ENCODE peak calls at places on chromosomes 5 and 9, in ten cellular contexts. I is SK-N-SH; T is adrenal gland; X is fibroblast of lung; A is aorta; N is naive thymus-derived CD4-positive, alpha-beta T cell; R is uterus; Y is OCI-LY7; S is heart left ventricle; E is PC-9. J is an unnamed sample.
A peak's percentile ranks its signal among the peaks of the same experiment; 100 is the strongest.

GRCh38 chr5:54905246-54905770 is 80.1 kb downstream of the ESM1 start:
- DNase-seq in I (no peak), T (no peak), X (peak; percentile 39), A (no peak), N (no peak), R (no peak), Y (no peak), S (no peak), E (no peak), J (no peak)

GRCh38 chr9:137694962-137695875 is 76.4 kb downstream of the EHMT1 start:
- DNase-seq in I (peak; percentile 79), T (peak; percentile 61), X (no peak), A (no peak), N (peak; percentile 25), R (peak; percentile 35), Y (peak; percentile 79), S (peak; percentile 45), E (no peak), J (peak; percentile 75)

GRCh38 chr5:174192103-174192655 is 146.7 kb downstream of the NSG2 start:
- DNase-seq in I (no peak), T (no peak), X (no peak), A (no peak), N (no peak), R (no peak), Y (no peak), S (no peak), E (no peak), J (no peak)

GRCh38 chr9:94874316-94874715 is 147.8 kb downstream of the AOPEP start:
- DNase-seq in I (no peak), T (no peak), X (peak; percentile 96), A (no peak), N (no peak), R (no peak), Y (no peak), S (no peak), E (no peak), J (no peak)

GRCh38 chr9:123893831-123894460 is 36.0 kb downstream of the DENND1A start:
- DNase-seq in I (no peak), T (no peak), X (peak; percentile 23), A (no peak), N (no peak), R (no peak), Y (no peak), S (no peak), E (no peak), J (no peak)

GRCh38 chr5:170312666-170313065 is 15.1 kb upstream of the LCP2 start:
- DNase-seq in I (no peak), T (peak; percentile 67), X (peak; percentile 48), A (no peak), N (no peak), R (no peak), Y (no peak), S (no peak), E (no peak), J (peak; percentile 14)

GRCh38 chr5:53123702-53124101 is 14.1 kb upstream of the MOCS2 start:
- DNase-seq in I (no peak), T (no peak), X (no peak), A (no peak), N (no peak), R (no peak), Y (no peak), S (no peak), E (no peak), J (no peak)

GRCh38 chr5:126139773-126140172 is 283.4 kb upstream of the GRAMD2B start:
- DNase-seq in I (no peak), T (no peak), X (peak; percentile 76), A (no peak), N (no peak), R (no peak), Y (no peak), S (no peak), E (no peak), J (no peak)

GRCh38 chr5:37888476-37888875 is 48.6 kb upstream of the GDNF start:
- DNase-seq in I (no peak), T (no peak), X (peak; percentile 70), A (no peak), N (no peak), R (no peak), Y (no peak), S (no peak), E (no peak), J (no peak)

GRCh38 chr9:21836437-21837161 is 34.2 kb downstream of the MTAP start:
- DNase-seq in I (no peak), T (peak; percentile 62), X (peak; percentile 99), A (no peak), N (no peak), R (no peak), Y (no peak), S (no peak), E (peak; percentile 94), J (no peak)

GRCh38 chr9:134935056-134936020 is 17.6 kb upstream of the FCN1 start:
- DNase-seq in I (no peak), T (no peak), X (no peak), A (peak; percentile 66), N (no peak), R (no peak), Y (no peak), S (no peak), E (no peak), J (no peak)

GRCh38 chr5:139862803-139863202 is 67.2 kb downstream of the PSD2 start:
- DNase-seq in I (no peak), T (no peak), X (no peak), A (no peak), N (no peak), R (no peak), Y (no peak), S (no peak), E (no peak), J (no peak)

GRCh38 chr9:5453004-5453403 is 2.7 kb downstream of the CD274 start:
- DNase-seq in I (no peak), T (no peak), X (no peak), A (no peak), N (no peak), R (no peak), Y (no peak), S (no peak), E (no peak), J (no peak)
- H3K4me1 ChIP-seq in I (peaks cover 6% of the 10 kb centered on the region), T (no peaks in the 10 kb centered on the region), X (peaks cover 14% of the 10 kb centered on the region), A (no peaks in the 10 kb centered on the region), N (peaks cover 11% of the 10 kb centered on the region), R (no peaks in the 10 kb centered on the region), Y (peaks cover 25% of the 10 kb centered on the region), S (peaks cover 3% of the 10 kb centered on the region), E (peaks cover 64% of the 10 kb centered on the region), J (no peaks in the 10 kb centered on the region)

DNA sequence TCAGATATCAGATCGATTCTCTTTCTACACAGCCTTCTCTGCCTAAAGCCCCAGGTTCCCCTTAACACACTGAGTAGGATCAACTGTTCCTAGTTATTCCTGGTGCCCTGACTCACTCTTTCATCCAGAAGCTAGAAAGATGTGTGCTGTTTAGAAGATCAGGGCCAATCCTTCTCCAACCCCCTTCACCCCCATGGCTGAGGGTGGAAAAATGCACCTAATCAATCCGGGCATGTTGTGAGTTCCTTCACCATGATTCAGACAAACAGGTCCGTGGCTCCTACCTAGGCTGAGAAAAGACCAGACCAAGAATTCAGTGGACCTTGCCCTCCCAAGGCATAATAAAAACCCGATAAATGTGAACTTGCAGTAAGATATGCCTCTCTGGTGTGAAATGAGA is 85.4 kb upstream of the EQTN start:
- DNase-seq in I (no peak), T (no peak), X (no peak), A (no peak), N (no peak), R (no peak), Y (no peak), S (no peak), E (no peak), J (peak; percentile 97)
- H3K4me1 ChIP-seq in I (peaks cover 9% of the 10 kb centered on the region), T (no peaks in the 10 kb centered on the region), X (no peaks in the 10 kb centered on the region), A (peaks cover 3% of the 10 kb centered on the region), N (no peaks in the 10 kb centered on the region), R (no peaks in the 10 kb centered on the region), Y (peaks cover 70% of the 10 kb centered on the region), S (no peaks in the 10 kb centered on the region), E (no peaks in the 10 kb centered on the region), J (peaks cover 26% of the 10 kb centered on the region)

DNA sequence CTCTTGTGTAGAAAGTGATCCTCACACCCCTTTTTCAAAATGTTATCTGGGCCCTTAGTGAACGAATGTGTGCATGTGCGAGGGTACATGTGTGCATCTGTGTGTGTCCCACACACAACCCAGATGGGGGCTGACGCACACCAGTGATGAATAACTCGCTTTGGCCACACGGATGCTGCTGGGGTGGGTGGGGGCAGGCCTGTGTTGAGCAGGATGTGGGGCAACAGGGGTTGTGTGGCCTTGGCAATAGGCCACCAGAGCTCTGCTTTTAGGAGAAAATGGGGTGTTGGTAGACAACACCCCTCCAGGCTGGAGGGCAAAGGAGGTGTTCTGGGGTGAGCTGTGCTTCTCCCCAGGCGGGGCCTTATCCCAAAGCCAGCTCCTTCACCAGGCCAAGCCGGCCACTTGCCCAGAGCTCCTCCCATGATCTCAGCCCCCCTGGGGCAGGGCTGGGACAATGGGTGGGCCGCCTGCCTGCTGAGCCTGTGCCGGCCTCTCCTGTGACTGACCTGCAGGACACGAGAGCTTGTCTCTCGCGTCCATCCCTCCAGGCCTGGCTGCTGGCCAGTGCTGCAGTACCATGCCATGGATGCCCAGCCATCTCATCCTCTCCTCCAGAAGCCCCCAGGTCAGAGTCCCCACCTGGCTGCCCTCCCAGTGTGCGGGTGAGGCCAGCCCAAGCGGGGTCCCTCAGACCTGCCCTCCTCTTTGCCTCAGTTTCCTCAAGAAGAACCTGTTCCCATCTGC is 1.7 kb downstream of the DBN1 start:
- DNase-seq in I (peak; percentile 73), T (no peak), X (peak; percentile 73), A (peak; percentile 88), N (no peak), R (peak; percentile 56), Y (no peak), S (no peak), E (no peak), J (no peak)
- H3K4me1 ChIP-seq in I (peaks cover 64% of the 10 kb centered on the region), T (peaks cover 7% of the 10 kb centered on the region), X (peaks cover 44% of the 10 kb centered on the region), A (no peaks in the 10 kb centered on the region), N (peaks cover 9% of the 10 kb centered on the region), R (no peaks in the 10 kb centered on the region), Y (peaks cover 10% of the 10 kb centered on the region), S (no peaks in the 10 kb centered on the region), E (peaks cover 22% of the 10 kb centered on the region), J (no peaks in the 10 kb centered on the region)

GRCh38 chr9:136054146-136054545 is 40.9 kb downstream of the NACC2 start:
- DNase-seq in I (peak; percentile 16), T (no peak), X (no peak), A (no peak), N (no peak), R (no peak), Y (no peak), S (no peak), E (no peak), J (no peak)

GRCh38 chr9:136056546-136057235 is 38.4 kb downstream of the NACC2 start:
- DNase-seq in I (peak; percentile 22), T (no peak), X (no peak), A (no peak), N (no peak), R (no peak), Y (no peak), S (no peak), E (no peak), J (no peak)

GRCh38 chr9:136054798-136055714 is 40.0 kb downstream of the NACC2 start:
- DNase-seq in I (no peak), T (no peak), X (no peak), A (no peak), N (no peak), R (no peak), Y (no peak), S (no peak), E (no peak), J (no peak)

GRCh38 chr9:136057236-136058151 is 37.6 kb downstream of the NACC2 start:
- DNase-seq in I (peak; percentile 36), T (no peak), X (no peak), A (no peak), N (no peak), R (no peak), Y (no peak), S (no peak), E (no peak), J (no peak)

GRCh38 chr9:136055715-136056545 is 39.2 kb downstream of the NACC2 start:
- DNase-seq in I (peak; percentile 41), T (no peak), X (no peak), A (no peak), N (no peak), R (no peak), Y (no peak), S (no peak), E (no peak), J (no peak)
- H3K4me1 ChIP-seq in I (peaks cover 53% of the 10 kb centered on the region), T (peaks cover 37% of the 10 kb centered on the region), X (peaks cover 11% of the 10 kb centered on the region), A (no peaks in the 10 kb centered on the region), N (peaks cover 9% of the 10 kb centered on the region), R (no peaks in the 10 kb centered on the region), Y (no peaks in the 10 kb centered on the region), S (peaks cover 6% of the 10 kb centered on the region), E (peaks cover 29% of the 10 kb centered on the region), J (peaks cover 13% of the 10 kb centered on the region)